ENCODE peak calls at places on chromosomes 5 and 9, in ten cellular contexts. O is ovary, B is testis, N is esophagus squamous epithelium, F is K562, K is lower leg skin, V is tibial nerve, Y is uterus, L is breast epithelium, P is heart left ventricle. I is an unnamed sample.

GRCh38 chr5:131212471-131213021 is 41.8 kb downstream of the LYRM7 start:
- DNase-seq in Y (no peak), O (no peak), B (no peak), L (no peak), P (no peak), V (no peak), K (no peak), F (no peak), N (no peak), I (peak)

GRCh38 chr5:7745882-7746735 is 104.8 kb downstream of the CFAP90 start:
- DNase-seq in F (peak), V (peak), Y (peak), P (peak), N (no peak), K (peak), B (peak), O (peak), L (peak), I (peak)

GRCh38 chr9:91302831-91303230 is 58.9 kb downstream of the AUH start:
- DNase-seq in V (no peak), B (no peak), L (no peak), O (no peak), K (no peak), F (no peak), N (no peak), Y (no peak), P (no peak), I (peak)

GRCh38 chr9:122546196-122546595 is 6.7 kb upstream of the OR1N2 start:
- DNase-seq in O (no peak), F (no peak), K (no peak), N (no peak), Y (no peak), V (no peak), P (no peak), L (no peak), B (no peak), I (no peak)

GRCh38 chr9:123322771-123323481 is 33.1 kb upstream of the CRB2 start:
- DNase-seq in N (no peak), V (no peak), L (no peak), B (no peak), Y (no peak), F (no peak), K (no peak), O (no peak), P (peak), I (peak)

GRCh38 chr5:58314356-58315045 is 145.4 kb downstream of the PLK2 start:
- DNase-seq in N (no peak), V (no peak), K (no peak), B (no peak), P (no peak), F (no peak), L (no peak), O (no peak), Y (no peak), I (no peak)

GRCh38 chr5:79301046-79301712 is 65.2 kb downstream of the JMY start:
- DNase-seq in F (no peak), Y (no peak), N (no peak), P (no peak), O (no peak), B (no peak), V (no peak), K (no peak), L (no peak), I (no peak)

GRCh38 chr9:115104908-115105307 is 13.0 kb downstream of the TNC start:
- DNase-seq in B (no peak), L (no peak), O (no peak), Y (no peak), N (no peak), V (no peak), F (no peak), P (no peak), K (no peak), I (no peak)

GRCh38 chr9:134136117-134136996 is 475 bp downstream of the WDR5 start:
- DNase-seq in F (peak), N (no peak), K (no peak), V (no peak), L (no peak), B (no peak), Y (peak), O (no peak), P (peak), I (peak)

GRCh38 chr5:122515709-122516431 is 203.8 kb downstream of the SNCAIP start:
- DNase-seq in K (peak), N (no peak), V (no peak), B (peak), F (peak), L (no peak), P (no peak), Y (peak), O (peak), I (peak)

GRCh38 chr5:139611703-139612584 is 36.2 kb upstream of the CXXC5 start:
- DNase-seq in O (no peak), Y (no peak), N (no peak), B (no peak), P (no peak), L (no peak), K (no peak), F (no peak), V (no peak), I (no peak)

GRCh38 chr5:151219138-151219537 is 4.8 kb downstream of the CCDC69 start:
- DNase-seq in O (no peak), K (no peak), N (no peak), F (no peak), Y (no peak), P (no peak), V (no peak), L (no peak), B (no peak), I (no peak)
- H3K4me3 ChIP-seq in O (no peak), K (no peak), N (no peak), F (no peak), Y (no peak), P (no peak), V (no peak), L (no peak), B (no peak), I (no peak)

GRCh38 chr5:160475864-160476438 is 54.3 kb downstream of the PTTG1 start:
- DNase-seq in P (no peak), F (no peak), N (no peak), Y (no peak), O (no peak), V (no peak), K (no peak), L (no peak), B (no peak), I (no peak)
- TF ChIP-seq POLR2A in P (no peak), F (no peak), N (no peak), Y (no peak), O (no peak), V (no peak), K (no peak), L (no peak), B (no peak), I (no peak)

DNA sequence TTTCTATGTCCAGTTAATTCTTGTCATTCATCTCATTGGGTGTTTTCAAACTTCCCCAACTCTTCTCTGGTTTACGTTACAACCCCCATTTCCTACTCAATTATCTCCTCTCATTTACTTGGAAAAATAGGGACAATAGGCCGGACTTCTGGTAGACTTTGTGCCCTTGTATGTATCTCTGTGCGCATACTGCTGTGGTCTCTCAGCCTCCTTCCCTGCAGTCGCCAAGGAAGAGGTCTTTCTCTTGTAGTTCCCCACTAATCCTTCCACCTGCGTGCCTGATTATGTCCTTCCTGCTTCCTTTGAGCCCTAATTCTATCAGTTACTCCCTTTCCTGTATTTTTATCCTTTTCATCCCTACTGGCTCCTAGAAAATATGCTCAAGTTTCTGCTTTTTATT is 176.3 kb downstream of the GDNF start:
- DNase-seq in P (no peak), K (no peak), F (no peak), Y (no peak), V (no peak), O (no peak), L (no peak), N (no peak), B (no peak), I (no peak)
- H3K4me3 ChIP-seq in P (no peak), K (no peak), F (no peak), Y (no peak), V (no peak), O (no peak), L (no peak), N (no peak), B (no peak), I (no peak)

DNA sequence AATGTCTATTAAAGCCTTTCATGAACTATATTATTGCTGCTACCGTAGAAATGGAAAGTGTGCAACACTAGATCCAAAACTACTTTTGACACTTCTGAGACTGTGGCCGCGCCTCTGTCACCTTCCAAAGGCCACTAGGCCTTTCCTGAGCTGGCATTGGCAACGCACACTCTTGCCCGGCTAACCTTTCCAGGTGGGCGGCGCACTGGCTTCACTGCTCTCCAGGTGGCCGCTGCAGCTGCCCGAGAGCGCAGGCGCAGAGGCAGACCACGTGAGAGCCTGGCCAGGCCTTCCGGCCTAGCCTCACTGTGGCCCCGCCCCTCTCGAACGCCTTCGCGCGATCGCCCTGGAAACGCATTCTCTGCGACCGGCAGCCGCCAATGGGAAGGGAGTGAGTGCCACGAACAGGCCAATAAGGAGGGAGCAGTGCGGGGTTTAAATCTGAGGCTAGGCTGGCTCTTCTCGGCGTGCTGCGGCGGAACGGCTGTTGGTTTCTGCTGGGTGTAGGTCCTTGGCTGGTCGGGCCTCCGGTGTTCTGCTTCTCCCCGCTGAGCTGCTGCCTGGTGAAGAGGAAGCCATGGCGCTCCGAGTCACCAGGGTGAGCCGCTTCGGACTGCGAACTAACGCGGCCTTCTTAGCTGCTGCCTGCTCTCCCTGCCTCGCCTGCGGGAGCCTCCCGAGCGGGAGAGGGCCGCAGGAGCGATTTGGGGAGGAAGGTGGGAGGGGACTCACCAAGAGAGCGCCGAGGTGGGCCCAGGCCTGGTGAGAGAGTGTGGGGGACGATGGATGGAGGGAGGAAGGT is at the start of gene CCNB1:
- DNase-seq in L (peak), F (peak), P (peak), K (peak), N (peak), V (peak), B (peak), Y (peak), O (peak), I (peak)
- TF ChIP-seq POLR2A in L (no peak), F (peak), P (no peak), K (no peak), N (no peak), V (no peak), B (no peak), Y (no peak), O (no peak), I (peak)

DNA sequence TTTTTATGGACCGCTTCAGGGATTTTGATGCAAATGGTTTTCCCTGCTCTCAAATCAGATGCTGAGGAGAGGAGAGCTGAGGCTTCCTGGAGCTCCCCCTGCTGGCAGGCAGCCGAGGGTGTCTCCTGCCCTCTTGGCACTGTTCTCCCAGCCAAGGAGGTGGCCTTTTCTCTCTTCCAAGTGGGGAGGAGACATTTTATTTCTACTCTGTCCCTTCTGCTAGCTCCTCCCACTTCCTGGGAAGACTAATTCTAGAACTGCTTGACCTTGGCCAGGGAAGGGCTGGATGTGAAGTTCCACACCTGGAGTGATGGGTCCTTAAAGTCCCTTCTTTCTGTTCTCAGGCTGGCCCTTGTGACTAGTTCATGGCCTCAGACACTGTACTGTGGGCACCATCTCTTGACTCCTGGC is 31.8 kb downstream of the PTPA start:
- DNase-seq in B (peak), P (peak), V (peak), L (peak), F (peak), Y (peak), O (peak), N (no peak), K (peak), I (peak)
- H3K4me3 ChIP-seq in B (no peak), P (peak), V (peak), L (peak), F (no peak), Y (no peak), O (no peak), N (no peak), K (no peak), I (no peak)

DNA sequence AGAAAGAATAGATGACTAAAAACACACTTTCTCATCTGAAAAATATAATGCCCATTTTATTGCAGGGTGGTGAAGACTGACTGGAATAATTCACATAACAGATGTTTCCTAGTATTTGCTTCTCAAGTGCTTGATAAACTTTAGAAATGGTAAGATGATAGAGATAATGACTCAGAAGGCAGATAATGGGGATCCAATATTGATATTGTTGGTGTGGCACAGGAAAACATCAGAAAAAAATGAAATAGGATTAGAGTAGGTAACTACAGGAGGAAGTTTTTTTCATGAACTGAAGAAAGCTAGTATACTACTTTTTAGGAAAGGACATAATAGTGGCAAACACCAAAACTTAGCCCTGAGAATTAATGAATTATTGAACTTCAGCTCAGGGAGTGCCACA is 20.2 kb upstream of the F2RL2 start:
- DNase-seq in O (no peak), V (no peak), K (no peak), B (no peak), F (no peak), Y (no peak), N (no peak), P (no peak), L (no peak), I (no peak)
- TF ChIP-seq POLR2A in O (no peak), V (no peak), K (no peak), B (no peak), F (no peak), Y (no peak), N (no peak), P (no peak), L (no peak), I (no peak)

GRCh38 chr9:92603990-92604389 is 65.9 kb downstream of the IPPK start:
- DNase-seq in O (no peak), P (no peak), L (no peak), N (no peak), Y (no peak), K (no peak), B (no peak), V (no peak), F (no peak), I (no peak)

GRCh38 chr9:92603100-92603499 is 66.8 kb downstream of the IPPK start:
- DNase-seq in B (no peak), P (no peak), K (no peak), V (no peak), F (no peak), N (no peak), L (no peak), O (no peak), Y (no peak), I (no peak)

GRCh38 chr9:92607773-92608172 is 62.2 kb downstream of the IPPK start:
- DNase-seq in B (no peak), P (peak), Y (no peak), F (no peak), K (no peak), O (no peak), L (no peak), V (no peak), N (no peak), I (no peak)

GRCh38 chr9:92607088-92607487 is 62.8 kb downstream of the IPPK start:
- DNase-seq in F (no peak), P (peak), L (no peak), Y (no peak), B (no peak), N (no peak), O (no peak), V (peak), K (peak), I (no peak)

GRCh38 chr9:92605224-92605623 is 64.7 kb downstream of the IPPK start:
- DNase-seq in L (no peak), K (no peak), F (no peak), P (no peak), B (no peak), N (no peak), O (no peak), Y (no peak), V (no peak), I (no peak)
- H3K4me3 ChIP-seq in L (no peak), K (no peak), F (no peak), P (no peak), B (no peak), N (no peak), O (no peak), Y (no peak), V (no peak), I (no peak)

I was measured in NB4.